ENCODE peak calls at places on chromosomes 3 and 15, in four cellular contexts. U is CD8-positive, alpha-beta memory T cell; Q is prostate gland; P is PC-3. R is an unnamed sample.

GRCh38 chr3:6025032-6025431 is 835.9 kb upstream of the GRM7 start:
- DNase-seq in U (no peak), Q (no peak), P (no peak), R (no peak)

GRCh38 chr3:168116279-168116678 is 20.6 kb upstream of the GOLIM4 start:
- DNase-seq in U (no peak), Q (no peak), P (no peak), R (no peak)

GRCh38 chr3:190458040-190458439 is 8.3 kb upstream of the TMEM207 start:
- DNase-seq in U (no peak), Q (no peak), P (peak; percentile 36), R (no peak)

GRCh38 chr3:148861277-148861869 is 3.7 kb upstream of the CPA3 start:
- DNase-seq in U (no peak), Q (no peak), P (peak; percentile 72), R (peak; percentile 11)

GRCh38 chr15:89101302-89102191 is 13.3 kb downstream of the ABHD2 start:
- DNase-seq in U (no peak), Q (peak; percentile 68), P (peak; percentile 95), R (no peak)

GRCh38 chr3:21620511-21621395 is 130.3 kb downstream of the ZNF385D start:
- DNase-seq in U (no peak), Q (no peak), P (peak; percentile 20), R (no peak)

GRCh38 chr15:72927451-72927850 is 124.8 kb upstream of the NEO1 start:
- DNase-seq in U (no peak), Q (no peak), P (no peak), R (no peak)

GRCh38 chr15:66007663-66008262 is 138.5 kb downstream of the RAB11A start:
- DNase-seq in U (no peak), Q (no peak), P (no peak), R (no peak)

GRCh38 chr15:45522179-45522930 is at the start of gene SLC30A4:
- DNase-seq in U (peak; percentile 64), Q (peak; percentile 82), P (peak; percentile 38), R (peak; percentile 49)

GRCh38 chr3:151318313-151318712 is 1.7 kb upstream of the GPR87 start:
- DNase-seq in U (no peak), Q (no peak), P (peak; percentile 62), R (no peak)

GRCh38 chr15:78540135-78540954 is at the start of gene PSMA4:
- DNase-seq in U (peak; percentile 93), Q (peak; percentile 90), P (peak; percentile 79), R (peak; percentile 95)

GRCh38 chr3:43178891-43179366 is 73.0 kb upstream of the POMGNT2 start:
- DNase-seq in U (no peak), Q (no peak), P (peak; percentile 99), R (no peak)

GRCh38 chr3:124372784-124373183 is 357.5 kb upstream of the UMPS start:
- DNase-seq in U (no peak), Q (no peak), P (no peak), R (no peak)

GRCh38 chr15:73048624-73049295 is 3.5 kb upstream of the NEO1 start:
- DNase-seq in U (no peak), Q (no peak), P (no peak), R (no peak)

GRCh38 chr3:67526246-67526645 is 128.2 kb downstream of the SUCLG2 start:
- DNase-seq in U (no peak), Q (no peak), P (peak; percentile 50), R (no peak)

GRCh38 chr3:3806856-3807255 is 7.6 kb downstream of the LRRN1 start:
- DNase-seq in U (no peak), Q (no peak), P (no peak), R (no peak)

GRCh38 chr15:65217526-65218482 is 6.5 kb upstream of the CILP start:
- DNase-seq in U (no peak), Q (no peak), P (no peak), R (no peak)

GRCh38 chr3:182814419-182815160 is 21.3 kb downstream of the ATP11B start:
- DNase-seq in U (no peak), Q (no peak), P (no peak), R (no peak)

GRCh38 chr3:176995946-176996345 is 201.3 kb downstream of the TBL1XR1 start:
- DNase-seq in U (no peak), Q (no peak), P (no peak), R (no peak)

GRCh38 chr3:161567962-161568361 is 71.4 kb downstream of the OTOL1 start:
- DNase-seq in U (no peak), Q (no peak), P (no peak), R (no peak)

GRCh38 chr15:76203766-76204557 is 107.3 kb downstream of the ETFA start:
- DNase-seq in U (no peak), Q (no peak), P (no peak), R (no peak)

GRCh38 chr3:8296466-8296865 is 205.2 kb upstream of the LMCD1 start:
- DNase-seq in U (no peak), Q (no peak), P (no peak), R (no peak)

GRCh38 chr3:11835028-11835639 is 11.6 kb downstream of the TAMM41 start:
- DNase-seq in U (no peak), Q (no peak), P (peak; percentile 66), R (no peak)

GRCh38 chr15:96331141-96331941 is 841 bp downstream of the NR2F2 start:
- DNase-seq in U (no peak), Q (no peak), P (peak; percentile 31), R (no peak)

GRCh38 chr3:152718810-152719209 is 116.1 kb upstream of the P2RY1 start:
- DNase-seq in U (no peak), Q (no peak), P (no peak), R (no peak)

GRCh38 chr3:194043516-194043915 is 92.4 kb upstream of the HES1 start:
- DNase-seq in U (no peak), Q (no peak), P (peak; percentile 38), R (no peak)

GRCh38 chr15:94840794-94841587 is 609.6 kb downstream of the MCTP2 start:
- DNase-seq in U (no peak), Q (no peak), P (no peak), R (no peak)

GRCh38 chr3:17412950-17413530 is 329.4 kb downstream of the TBC1D5 start:
- DNase-seq in U (no peak), Q (peak; percentile 33), P (peak; percentile 82), R (peak; percentile 25)

GRCh38 chr3:65732060-65732933 is 306.4 kb downstream of the MAGI1 start:
- DNase-seq in U (no peak), Q (peak; percentile 33), P (peak; percentile 64), R (peak; percentile 31)

GRCh38 chr15:31338318-31338878 is 11.8 kb downstream of the KLF13 start:
- DNase-seq in U (no peak), Q (no peak), P (no peak), R (no peak)

GRCh38 chr15:31333820-31334219 is 7.2 kb downstream of the KLF13 start:
- DNase-seq in U (no peak), Q (no peak), P (no peak), R (no peak)

GRCh38 chr15:31336943-31337295 is 10.3 kb downstream of the KLF13 start:
- DNase-seq in U (no peak), Q (no peak), P (no peak), R (no peak)

GRCh38 chr15:31337352-31338031 is 10.9 kb downstream of the KLF13 start:
- DNase-seq in U (no peak), Q (no peak), P (no peak), R (no peak)

DNA sequence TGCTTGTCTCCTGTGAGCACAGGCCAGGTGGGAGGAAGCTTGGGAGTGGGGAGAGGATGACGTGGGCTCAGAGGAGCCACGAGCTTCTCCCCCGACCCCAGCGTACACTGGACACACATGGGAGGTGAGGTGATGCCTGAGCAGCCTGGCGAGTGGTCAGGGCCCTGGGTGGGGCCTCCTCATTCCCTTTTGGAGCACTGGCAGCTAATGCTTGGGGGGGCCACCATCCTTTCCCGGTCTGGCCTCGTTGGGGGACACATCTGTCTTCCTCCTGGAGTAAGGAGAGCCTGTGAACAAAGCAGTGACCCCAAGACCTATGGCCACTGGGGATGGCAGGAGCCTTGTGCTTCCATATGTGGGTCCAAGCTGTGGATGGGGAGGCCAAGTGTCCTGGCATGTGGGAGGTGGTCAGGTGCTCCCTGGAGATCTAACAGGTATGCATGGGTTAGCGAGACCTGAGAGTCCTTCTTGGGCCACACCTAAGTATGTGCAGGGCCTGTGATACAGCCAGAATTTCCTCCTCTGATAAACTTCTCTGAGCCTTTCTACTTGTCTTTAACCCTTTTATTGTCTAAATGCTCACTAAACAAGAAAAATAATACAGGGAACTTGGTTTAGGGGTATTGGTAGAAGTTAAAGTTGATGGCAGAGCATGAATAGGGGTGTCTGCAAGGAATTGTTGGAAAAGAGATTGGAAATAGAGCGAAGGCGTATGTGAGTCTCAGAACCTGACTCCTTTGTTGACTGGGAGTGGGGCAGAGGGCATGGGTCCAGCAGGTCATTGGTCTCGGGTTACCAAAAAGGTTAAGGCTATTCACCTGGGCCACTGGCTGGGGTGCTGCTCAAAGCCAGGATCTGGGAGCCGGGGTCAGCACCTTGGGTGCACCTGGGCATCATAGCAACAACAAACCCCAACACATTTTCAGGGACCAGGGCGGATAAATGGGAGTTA is 9.6 kb downstream of the KLF13 start:
- DNase-seq in U (no peak), Q (no peak), P (no peak), R (no peak)
- H3K4me1 ChIP-seq in U (peaks cover 98% of the 10 kb centered on the region), Q (peaks cover 47% of the 10 kb centered on the region), P (peaks cover 4% of the 10 kb centered on the region), R (peaks cover 98% of the 10 kb centered on the region)

DNA sequence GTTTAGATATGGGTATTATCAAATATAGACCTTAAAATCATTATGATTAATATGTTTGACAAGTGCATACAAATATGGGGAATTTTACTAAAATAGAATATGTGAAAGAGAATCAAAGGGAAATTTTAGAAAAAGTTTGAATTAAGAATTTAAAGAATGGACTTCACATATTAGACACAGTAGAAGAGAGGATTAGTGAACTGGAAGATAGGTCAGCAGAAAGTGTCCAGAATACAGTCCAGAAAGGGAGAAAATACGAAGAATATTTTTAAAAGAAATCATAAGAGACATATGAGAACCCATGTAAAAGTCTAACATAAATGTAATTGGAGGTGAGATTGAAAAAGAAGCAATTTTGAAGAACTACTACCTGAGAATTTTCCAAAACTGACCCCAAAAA is 139.9 kb downstream of the DTWD1 start:
- DNase-seq in U (no peak), Q (no peak), P (no peak), R (no peak)
- H3K9me3 ChIP-seq in U (peaks cover 4% of the 10 kb centered on the region), Q (no peaks in the 10 kb centered on the region), P (peaks cover 8% of the 10 kb centered on the region), R (no peaks in the 10 kb centered on the region)

GRCh38 chr3:45087155-45087554 is 59.0 kb downstream of the CDCP1 start:
- DNase-seq in U (no peak), Q (peak; percentile 39), P (no peak), R (no peak)

GRCh38 chr3:45092132-45093031 is 53.8 kb downstream of the CDCP1 start:
- DNase-seq in U (no peak), Q (no peak), P (peak; percentile 98), R (no peak)

GRCh38 chr3:45088959-45089358 is 57.2 kb downstream of the CDCP1 start:
- DNase-seq in U (no peak), Q (no peak), P (no peak), R (no peak)

GRCh38 chr3:45088543-45088942 is 57.6 kb downstream of the CDCP1 start:
- DNase-seq in U (no peak), Q (peak; percentile 89), P (peak; percentile 49), R (no peak)

GRCh38 chr3:45090855-45091254 is 55.3 kb downstream of the CDCP1 start:
- DNase-seq in U (no peak), Q (no peak), P (no peak), R (no peak)
- H3K4me1 ChIP-seq in U (no peaks in the 10 kb centered on the region), Q (peaks cover 19% of the 10 kb centered on the region), P (peaks cover 52% of the 10 kb centered on the region), R (no peaks in the 10 kb centered on the region)

GRCh38 chr15:25241241-25241801 is 197.5 kb downstream of the UBE3A start:
- DNase-seq in U (no peak), Q (no peak), P (no peak), R (no peak)

GRCh38 chr15:25238126-25238525 is 200.7 kb downstream of the UBE3A start:
- DNase-seq in U (no peak), Q (no peak), P (no peak), R (no peak)

GRCh38 chr15:25238716-25239470 is 199.9 kb downstream of the UBE3A start:
- DNase-seq in U (no peak), Q (no peak), P (no peak), R (no peak)

GRCh38 chr15:25240461-25241021 is 198.3 kb downstream of the UBE3A start:
- DNase-seq in U (no peak), Q (no peak), P (no peak), R (no peak)

GRCh38 chr15:25239471-25240345 is 199.1 kb downstream of the UBE3A start:
- DNase-seq in U (no peak), Q (no peak), P (no peak), R (no peak)
- H3K9me3 ChIP-seq in U (no peaks in the 10 kb centered on the region), Q (no peaks in the 10 kb centered on the region), P (peaks cover 4% of the 10 kb centered on the region), R (no peaks in the 10 kb centered on the region)